ENCODE peak calls at places on chromosome 5, in five cellular contexts. B, K, G, P and O are unnamed samples.

GRCh38 chr5:17413691-17414090 is 84.3 kb upstream of the TAF11L2 start:
- DNase-seq in B (no peak), K (no peak), G (no peak), P (no peak), O (no peak)

GRCh38 chr5:63820557-63820956 is 141.7 kb downstream of the HTR1A start:
- DNase-seq in B (no peak), K (no peak), G (no peak), P (no peak), O (no peak)

GRCh38 chr5:38016835-38017234 is 177.0 kb upstream of the GDNF start:
- DNase-seq in B (no peak), K (no peak), G (no peak), P (no peak), O (no peak)

GRCh38 chr5:131581710-131582109 is 53.3 kb downstream of the RAPGEF6 start:
- DNase-seq in B (no peak), K (no peak), G (no peak), P (no peak), O (no peak)

GRCh38 chr5:158170534-158170933 is 311.6 kb upstream of the CLINT1 start:
- DNase-seq in B (no peak), K (no peak), G (no peak), P (no peak), O (no peak)

GRCh38 chr5:136174021-136174659 is 18.8 kb downstream of the SMIM32 start:
- DNase-seq in B (no peak), K (peak), G (no peak), P (no peak), O (no peak)

GRCh38 chr5:171445910-171446516 is 26.6 kb downstream of the FGF18 start:
- DNase-seq in B (no peak), K (no peak), G (no peak), P (no peak), O (no peak)

GRCh38 chr5:27708579-27708978 is 670.2 kb upstream of the CDH9 start:
- DNase-seq in B (peak), K (peak), G (no peak), P (no peak), O (no peak)

GRCh38 chr5:133222040-133222439 is 170.2 kb downstream of the HSPA4 start:
- DNase-seq in B (no peak), K (no peak), G (no peak), P (no peak), O (no peak)

GRCh38 chr5:41279040-41279439 is 65.7 kb upstream of the C6 start:
- DNase-seq in B (no peak), K (no peak), G (no peak), P (no peak), O (no peak)

GRCh38 chr5:65812648-65813047 is 90.6 kb downstream of the NLN start:
- DNase-seq in B (no peak), K (no peak), G (peak), P (no peak), O (peak)